ENCODE peak calls at places on chromosomes 7 and 10, in ten cellular contexts. E is OCI-LY7, I is IMR-90, T is astrocyte, R is fibroblast of lung, D is mammary epithelial cell, W is neuronal stem cell, K is MM.1S, P is H9, F is mesenchymal stem cell. O is an unnamed sample.

GRCh38 chr7:30752979-30753378 is 1.0 kb downstream of the INMT start:
- DNase-seq in E (no peak), I (no peak), T (peak; percentile 17), R (peak; percentile 38), D (no peak), W (no peak), K (no peak), P (no peak), F (no peak), O (no peak)

GRCh38 chr7:50304158-50304910 is at the start of gene IKZF1:
- DNase-seq in E (peak; percentile 70), I (no peak), T (no peak), R (no peak), D (peak; percentile 5), W (no peak), K (peak; percentile 61), P (peak; percentile 46), F (peak; percentile 7), O (peak; percentile 79)

GRCh38 chr10:43166879-43167490 is 28.7 kb downstream of the CSGALNACT2 start:
- DNase-seq in E (peak; percentile 27), I (no peak), T (no peak), R (no peak), D (peak; percentile 14), W (no peak), K (peak; percentile 69), P (no peak), F (no peak), O (no peak)

GRCh38 chr10:80519936-80520650 is 17.6 kb upstream of the SH2D4B start:
- DNase-seq in E (no peak), I (no peak), T (no peak), R (no peak), D (no peak), W (no peak), K (no peak), P (no peak), F (no peak), O (no peak)

GRCh38 chr10:104199567-104199966 is 32.6 kb downstream of the CFAP43 start:
- DNase-seq in E (no peak), I (no peak), T (no peak), R (no peak), D (no peak), W (no peak), K (no peak), P (no peak), F (no peak), O (no peak)

GRCh38 chr7:47587389-47587788 is 5.5 kb upstream of the TNS3 start:
- DNase-seq in E (no peak), I (no peak), T (no peak), R (no peak), D (no peak), W (no peak), K (no peak), P (no peak), F (no peak), O (no peak)

GRCh38 chr10:31602541-31603244 is 283.7 kb downstream of the ZEB1 start:
- DNase-seq in E (no peak), I (peak; percentile 73), T (peak; percentile 66), R (peak; percentile 77), D (peak; percentile 45), W (peak; percentile 53), K (no peak), P (peak; percentile 68), F (peak; percentile 75), O (no peak)

GRCh38 chr7:29193316-29194205 is 1.0 kb upstream of the CHN2 start:
- DNase-seq in E (no peak), I (no peak), T (no peak), R (no peak), D (no peak), W (peak; percentile 11), K (no peak), P (peak; percentile 34), F (no peak), O (no peak)

GRCh38 chr7:116863168-116863670 is 832 bp downstream of the CAPZA2 start:
- DNase-seq in E (peak; percentile 23), I (peak; percentile 21), T (no peak), R (peak; percentile 31), D (peak; percentile 30), W (peak; percentile 12), K (no peak), P (no peak), F (peak; percentile 53), O (peak; percentile 50)

GRCh38 chr7:150356265-150356897 is 12.2 kb upstream of the REPIN1 start:
- DNase-seq in E (peak; percentile 60), I (peak; percentile 33), T (no peak), R (no peak), D (no peak), W (peak; percentile 51), K (peak; percentile 69), P (no peak), F (peak; percentile 71), O (peak; percentile 62)

GRCh38 chr10:110636932-110637557 is 7.1 kb upstream of the RBM20 start:
- DNase-seq in E (no peak), I (no peak), T (no peak), R (no peak), D (no peak), W (no peak), K (no peak), P (peak; percentile 48), F (no peak), O (no peak)

GRCh38 chr10:128895473-128895872 is 571.6 kb upstream of the MGMT start:
- DNase-seq in E (no peak), I (no peak), T (no peak), R (no peak), D (no peak), W (no peak), K (no peak), P (no peak), F (no peak), O (no peak)

GRCh38 chr10:94423627-94424026 is 21.3 kb downstream of the TBC1D12 start:
- DNase-seq in E (no peak), I (peak; percentile 75), T (peak; percentile 83), R (peak; percentile 86), D (no peak), W (no peak), K (no peak), P (no peak), F (no peak), O (no peak)

GRCh38 chr7:137852108-137852507 is 5.3 kb upstream of the DGKI start:
- DNase-seq in E (no peak), I (no peak), T (no peak), R (no peak), D (no peak), W (no peak), K (no peak), P (no peak), F (no peak), O (no peak)

GRCh38 chr10:72066318-72067284 is 21.8 kb downstream of the SPOCK2 start:
- DNase-seq in E (no peak), I (no peak), T (no peak), R (no peak), D (no peak), W (no peak), K (no peak), P (no peak), F (no peak), O (no peak)

GRCh38 chr7:69739906-69740545 is 141.8 kb downstream of the AUTS2 start:
- DNase-seq in E (peak; percentile 35), I (no peak), T (peak; percentile 65), R (peak; percentile 72), D (no peak), W (no peak), K (no peak), P (no peak), F (peak; percentile 5), O (peak; percentile 70)

GRCh38 chr10:46523881-46524470 is 32.5 kb downstream of the GPRIN2 start:
- DNase-seq in E (no peak), I (peak; percentile 94), T (peak; percentile 91), R (peak; percentile 94), D (peak; percentile 89), W (no peak), K (no peak), P (no peak), F (peak; percentile 82), O (no peak)

GRCh38 chr7:32299133-32299702 is 191.0 kb downstream of the LSM5 start:
- DNase-seq in E (no peak), I (no peak), T (no peak), R (peak; percentile 4), D (no peak), W (peak; percentile 32), K (no peak), P (peak; percentile 73), F (peak; percentile 1), O (no peak)
- H2AFZ ChIP-seq in E (no peak overlapping the region), I (peak overlapping the region; percentile 57), T (peak overlapping the region; percentile 80), R (peak overlapping the region; percentile 7), D (peak overlapping the region; percentile 96), W (peak overlapping the region; percentile 92), K (peak overlapping the region; percentile 23), P (peak overlapping the region; percentile 90), F (no peak overlapping the region), O (no peak overlapping the region)

DNA sequence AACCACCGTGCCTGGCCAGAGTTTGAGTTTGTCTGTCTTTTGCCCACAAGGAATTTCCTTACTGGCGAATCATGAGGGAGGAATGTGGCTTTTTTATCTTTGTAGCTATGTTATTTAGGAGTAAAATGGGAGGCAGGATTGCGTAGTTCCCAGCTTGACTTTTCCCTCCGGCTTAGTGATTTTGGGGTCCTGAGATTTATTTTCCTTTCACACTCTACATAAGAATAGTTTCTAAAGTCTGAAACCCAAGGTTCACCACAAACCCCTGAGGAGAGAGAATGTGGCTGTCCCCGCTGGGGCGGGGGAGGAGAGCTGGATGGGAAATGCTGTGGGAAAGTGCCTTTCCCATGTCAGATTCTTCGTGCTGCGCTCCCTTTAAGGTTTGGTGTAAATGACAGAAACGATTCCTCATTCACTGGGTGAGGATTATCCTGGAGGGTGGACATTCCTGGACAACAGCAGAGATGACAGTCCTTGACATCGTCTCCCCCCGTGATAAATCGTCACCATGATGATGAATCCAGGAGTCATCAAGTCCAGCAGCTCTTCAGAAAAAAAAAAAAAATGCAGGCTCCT is 233.3 kb downstream of the CCDC3 start:
- DNase-seq in E (no peak), I (peak; percentile 60), T (peak; percentile 70), R (peak; percentile 79), D (peak; percentile 61), W (no peak), K (no peak), P (no peak), F (peak; percentile 76), O (no peak)
- H2AFZ ChIP-seq in E (no peak overlapping the region), I (no peak overlapping the region), T (peak overlapping the region; percentile 3), R (no peak overlapping the region), D (no peak overlapping the region), W (peak overlapping the region; percentile 79), K (no peak overlapping the region), P (no peak overlapping the region), F (no peak overlapping the region), O (no peak overlapping the region)

DNA sequence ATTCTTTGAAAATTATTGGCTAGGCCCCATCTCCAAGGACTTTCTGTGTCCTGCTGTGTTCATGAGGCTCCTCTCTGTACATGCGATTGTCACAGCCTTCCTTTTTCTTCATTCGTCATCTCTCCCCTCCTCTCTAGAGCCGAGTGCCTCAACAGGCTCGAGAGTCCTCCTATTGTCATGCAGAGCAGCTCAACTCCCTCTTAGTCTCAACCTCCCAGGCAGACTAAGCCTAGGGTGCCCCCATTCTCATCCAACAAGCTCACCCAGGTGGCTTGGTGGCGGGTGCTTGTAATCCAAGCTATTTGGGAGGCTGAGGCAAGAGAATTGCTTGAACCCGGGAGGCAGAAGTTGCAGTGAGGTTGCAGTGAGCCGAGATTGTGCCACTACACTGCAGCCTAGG is 35.1 kb upstream of the SAMD8 start:
- DNase-seq in E (no peak), I (no peak), T (no peak), R (no peak), D (no peak), W (no peak), K (no peak), P (peak; percentile 57), F (no peak), O (no peak)
- H2AFZ ChIP-seq in E (no peak overlapping the region), I (no peak overlapping the region), T (no peak overlapping the region), R (no peak overlapping the region), D (no peak overlapping the region), W (peak overlapping the region; percentile 88), K (no peak overlapping the region), P (no peak overlapping the region), F (no peak overlapping the region), O (no peak overlapping the region)

GRCh38 chr7:100019908-100020307 is 4.5 kb downstream of the ZKSCAN1 start:
- DNase-seq in E (no peak), I (no peak), T (no peak), R (no peak), D (no peak), W (no peak), K (no peak), P (no peak), F (no peak), O (no peak)
- H2AFZ ChIP-seq in E (no peak overlapping the region), I (no peak overlapping the region), T (no peak overlapping the region), R (no peak overlapping the region), D (no peak overlapping the region), W (no peak overlapping the region), K (no peak overlapping the region), P (no peak overlapping the region), F (no peak overlapping the region), O (no peak overlapping the region)